ENCODE peak calls at places on chromosomes 3 and 15, in six cellular contexts. K is A549, M is K562, P is HepG2, A is endothelial cell of umbilical vein, X is GM12878. Q is an unnamed sample.

GRCh38 chr15:71136159-71137137 is 21.2 kb downstream of the THSD4 start:
- DNase-seq in K (peak; percentile 70), M (no peak), P (no peak), A (peak; percentile 56), X (no peak), Q (peak; percentile 36)

GRCh38 chr3:71118406-71118805 is 465.1 kb downstream of the FOXP1 start:
- DNase-seq in K (no peak), M (no peak), P (no peak), A (no peak), X (no peak), Q (no peak)

GRCh38 chr3:149670742-149671492 is 13.1 kb upstream of the WWTR1 start:
- DNase-seq in K (no peak), M (no peak), P (peak; percentile 47), A (no peak), X (no peak), Q (no peak)

GRCh38 chr3:71063768-71064287 is 519.7 kb downstream of the FOXP1 start:
- DNase-seq in K (no peak), M (peak; percentile 7), P (peak; percentile 49), A (no peak), X (no peak), Q (peak; percentile 38)

GRCh38 chr3:41961061-41961749 is 698 bp downstream of the ULK4 start:
- DNase-seq in K (peak; percentile 7), M (peak; percentile 37), P (peak; percentile 30), A (peak; percentile 78), X (no peak), Q (peak; percentile 76)

GRCh38 chr3:99071096-99071495 is 169.6 kb upstream of the DCBLD2 start:
- DNase-seq in K (no peak), M (no peak), P (no peak), A (no peak), X (no peak), Q (no peak)

GRCh38 chr3:195703776-195704175 is 17.0 kb upstream of the MUC20 start:
- DNase-seq in K (no peak), M (no peak), P (no peak), A (no peak), X (no peak), Q (no peak)

GRCh38 chr15:99097441-99098410 is 7.2 kb upstream of the SYNM start:
- DNase-seq in K (no peak), M (no peak), P (no peak), A (no peak), X (no peak), Q (no peak)

GRCh38 chr15:83611312-83611711 is 42.6 kb upstream of the ADAMTSL3 start:
- DNase-seq in K (no peak), M (no peak), P (no peak), A (no peak), X (no peak), Q (no peak)

GRCh38 chr3:12443781-12444522 is 40.3 kb upstream of the TSEN2 start:
- DNase-seq in K (no peak), M (no peak), P (no peak), A (no peak), X (no peak), Q (no peak)

GRCh38 chr3:73270839-73271483 is 209.5 kb downstream of the EBLN2 start:
- DNase-seq in K (no peak), M (no peak), P (no peak), A (no peak), X (no peak), Q (no peak)

GRCh38 chr15:85751731-85752421 is 42.8 kb downstream of the KLHL25 start:
- DNase-seq in K (no peak), M (no peak), P (no peak), A (no peak), X (no peak), Q (peak; percentile 28)

GRCh38 chr3:66018047-66019033 is 20.4 kb downstream of the MAGI1 start:
- DNase-seq in K (no peak), M (no peak), P (no peak), A (no peak), X (no peak), Q (no peak)

GRCh38 chr3:13896473-13897154 is 16.7 kb upstream of the WNT7A start:
- DNase-seq in K (peak; percentile 46), M (peak; percentile 72), P (peak; percentile 70), A (peak; percentile 57), X (peak; percentile 16), Q (peak; percentile 74)

GRCh38 chr3:66397745-66398144 is 103.1 kb downstream of the LRIG1 start:
- DNase-seq in K (no peak), M (no peak), P (no peak), A (no peak), X (no peak), Q (peak; percentile 64)

GRCh38 chr3:147397911-147398809 is 8.2 kb downstream of the ZIC4 start:
- DNase-seq in K (no peak), M (no peak), P (no peak), A (no peak), X (no peak), Q (no peak)
- H3K4me3 ChIP-seq in K (no peak overlapping the region), M (no peak overlapping the region), P (no peak overlapping the region), A (no peak overlapping the region), X (no peak overlapping the region), Q (no peak overlapping the region)

GRCh38 chr3:59563072-59563605 is 513.3 kb upstream of the CFAP20DC start:
- DNase-seq in K (no peak), M (no peak), P (no peak), A (no peak), X (no peak), Q (no peak)

GRCh38 chr3:59563966-59564365 is 514.1 kb upstream of the CFAP20DC start:
- DNase-seq in K (no peak), M (no peak), P (no peak), A (no peak), X (no peak), Q (no peak)

GRCh38 chr3:59570816-59571215 is 521.0 kb upstream of the CFAP20DC start:
- DNase-seq in K (no peak), M (no peak), P (no peak), A (no peak), X (no peak), Q (no peak)

GRCh38 chr3:59567656-59568055 is 517.8 kb upstream of the CFAP20DC start:
- DNase-seq in K (no peak), M (no peak), P (no peak), A (no peak), X (no peak), Q (no peak)

DNA sequence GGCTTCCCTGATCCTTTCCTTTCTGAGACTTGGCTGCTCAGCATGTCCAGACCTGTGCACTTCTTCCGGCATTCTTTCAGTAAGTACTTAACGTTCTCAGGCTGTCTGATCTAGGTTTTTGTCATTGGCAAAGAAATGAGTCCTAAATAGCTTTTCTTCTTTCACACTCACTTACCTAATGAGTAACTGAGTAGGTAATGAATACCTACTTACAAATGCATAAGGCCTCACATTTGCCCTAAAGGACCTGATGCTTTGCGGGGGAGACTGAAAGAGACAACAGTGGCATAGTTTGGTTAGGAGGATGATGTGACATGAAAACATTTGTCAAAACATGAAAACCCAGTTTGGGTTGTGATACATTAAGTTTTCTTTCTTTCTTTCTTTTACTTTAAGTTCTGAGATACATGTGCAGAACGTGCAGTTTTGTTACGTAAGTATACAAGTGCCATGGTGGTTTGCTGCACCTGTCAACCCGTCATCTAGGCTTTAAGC is 516.7 kb upstream of the CFAP20DC start:
- DNase-seq in K (no peak), M (no peak), P (no peak), A (no peak), X (peak; percentile 68), Q (no peak)
- TF ChIP-seq MYC in K (no peak), M (no peak), P (no peak), A (no peak), X (no peak), Q (no peak)

GRCh38 chr15:40106203-40107161 is 2.2 kb downstream of the BMF start:
- DNase-seq in K (peak; percentile 54), M (peak; percentile 64), P (peak; percentile 95), A (no peak), X (peak; percentile 83), Q (peak; percentile 95)
- H3K4me3 ChIP-seq in K (no peak overlapping the region), M (no peak overlapping the region), P (peak overlapping the region; percentile 86), A (no peak overlapping the region), X (peak overlapping the region; percentile 73), Q (peak overlapping the region; percentile 61)

GRCh38 chr3:9062570-9062969 is 99.3 kb upstream of the RAD18 start:
- DNase-seq in K (no peak), M (no peak), P (no peak), A (no peak), X (no peak), Q (no peak)
- TF ChIP-seq MYC in K (no peak), M (no peak), P (no peak), A (no peak), X (no peak), Q (no peak)

GRCh38 chr3:48928679-48929078 is 10.0 kb downstream of the ARIH2 start:
- DNase-seq in K (no peak), M (no peak), P (no peak), A (peak; percentile 60), X (no peak), Q (no peak)
- H3K4me3 ChIP-seq in K (no peak overlapping the region), M (no peak overlapping the region), P (no peak overlapping the region), A (no peak overlapping the region), X (peak overlapping the region; percentile 14), Q (no peak overlapping the region)

DNA sequence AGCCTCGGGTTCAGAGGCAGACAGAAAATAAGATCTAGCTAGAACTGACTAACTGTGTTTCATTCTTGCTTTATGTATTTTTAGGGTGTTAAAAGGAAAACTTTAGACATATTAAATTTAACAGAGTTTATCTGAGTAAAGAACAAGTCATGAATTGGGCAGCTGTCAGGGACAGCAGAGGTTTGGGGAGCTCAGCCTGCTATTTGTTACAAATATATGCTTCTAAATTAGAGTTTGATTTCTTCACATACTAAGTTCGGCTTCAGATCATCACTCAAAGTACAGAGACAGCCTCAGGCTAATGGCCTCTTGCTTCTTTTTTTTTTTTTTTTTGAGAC is 21.9 kb downstream of the EFCC1 start:
- DNase-seq in K (no peak), M (no peak), P (no peak), A (no peak), X (no peak), Q (no peak)
- TF ChIP-seq MYC in K (no peak), M (no peak), P (no peak), A (no peak), X (no peak), Q (no peak)

GRCh38 chr3:96813134-96813819 is 1.1 kb upstream of the EPHA6 start:
- DNase-seq in K (peak; percentile 63), M (no peak), P (peak; percentile 58), A (peak; percentile 59), X (peak; percentile 13), Q (peak; percentile 50)

GRCh38 chr3:96813820-96814580 is 394 bp upstream of the EPHA6 start:
- DNase-seq in K (peak; percentile 31), M (no peak), P (peak; percentile 18), A (peak; percentile 43), X (no peak), Q (no peak)

GRCh38 chr3:96814581-96815567 is at the start of gene EPHA6:
- DNase-seq in K (no peak), M (no peak), P (no peak), A (no peak), X (no peak), Q (no peak)
- H3K4me3 ChIP-seq in K (peak within 1 kb of the TSS; percentile 51), M (no peak within 1 kb of the TSS), P (peak within 1 kb of the TSS; percentile 72), A (no peak within 1 kb of the TSS), X (peak within 1 kb of the TSS; percentile 36), Q (no peak within 1 kb of the TSS)